ENCODE peak calls at places on chromosomes 4 and X, in four cellular contexts. One of them, this sample, is unnamed.

GRCh38 chr4:55549888-55550287 is 3.2 kb upstream of the CLOCK start:
- DNase-seq in K562: no peak
- DNase-seq in GM12878: no peak
- DNase-seq in HL-60: no peak
- DNase-seq in this sample: no peak

GRCh38 chr4:89158884-89159503 is 47.7 kb downstream of the TIGD2 start:
- DNase-seq in K562: peak; percentile 25
- DNase-seq in GM12878: no peak
- DNase-seq in HL-60: peak; percentile 4
- DNase-seq in this sample: no peak

GRCh38 chrX:3516051-3516541 is 169.6 kb upstream of the MXRA5 start:
- DNase-seq in K562: no peak
- DNase-seq in GM12878: no peak
- DNase-seq in HL-60: no peak
- DNase-seq in this sample: no peak

GRCh38 chr4:8870647-8871416 is 807 bp downstream of the HMX1 start:
- DNase-seq in K562: no peak
- DNase-seq in GM12878: no peak
- DNase-seq in HL-60: no peak
- DNase-seq in this sample: no peak

GRCh38 chrX:141814213-141814857 is 23.8 kb upstream of the MAGEC3 start:
- DNase-seq in K562: no peak
- DNase-seq in GM12878: no peak
- DNase-seq in HL-60: no peak
- DNase-seq in this sample: no peak

GRCh38 chr4:173879286-173879908 is 349.4 kb upstream of the HAND2 start:
- DNase-seq in K562: no peak
- DNase-seq in GM12878: no peak
- DNase-seq in HL-60: no peak
- DNase-seq in this sample: no peak

GRCh38 chr4:8760561-8760960 is 111.1 kb downstream of the HMX1 start:
- DNase-seq in K562: no peak
- DNase-seq in GM12878: no peak
- DNase-seq in HL-60: no peak
- DNase-seq in this sample: no peak

GRCh38 chr4:184201179-184201578 is 16.5 kb downstream of the ENPP6 start:
- DNase-seq in K562: no peak
- DNase-seq in GM12878: no peak
- DNase-seq in HL-60: no peak
- DNase-seq in this sample: no peak

GRCh38 chr4:169252339-169253086 is 18.2 kb downstream of the SH3RF1 start:
- DNase-seq in K562: no peak
- DNase-seq in GM12878: no peak
- DNase-seq in HL-60: no peak
- DNase-seq in this sample: no peak

GRCh38 chr4:104976258-104976657 is 170.4 kb upstream of the TET2 start:
- DNase-seq in K562: no peak
- DNase-seq in GM12878: no peak
- DNase-seq in HL-60: peak; percentile 33
- DNase-seq in this sample: no peak

GRCh38 chrX:101368800-101369199 is 17.2 kb downstream of the BTK start:
- DNase-seq in K562: no peak
- DNase-seq in GM12878: no peak
- DNase-seq in HL-60: no peak
- DNase-seq in this sample: no peak

GRCh38 chrX:70452143-70452733 is 7.6 kb downstream of the DLG3 start:
- DNase-seq in K562: peak; percentile 51
- DNase-seq in GM12878: no peak
- DNase-seq in HL-60: no peak
- DNase-seq in this sample: no peak

DNA sequence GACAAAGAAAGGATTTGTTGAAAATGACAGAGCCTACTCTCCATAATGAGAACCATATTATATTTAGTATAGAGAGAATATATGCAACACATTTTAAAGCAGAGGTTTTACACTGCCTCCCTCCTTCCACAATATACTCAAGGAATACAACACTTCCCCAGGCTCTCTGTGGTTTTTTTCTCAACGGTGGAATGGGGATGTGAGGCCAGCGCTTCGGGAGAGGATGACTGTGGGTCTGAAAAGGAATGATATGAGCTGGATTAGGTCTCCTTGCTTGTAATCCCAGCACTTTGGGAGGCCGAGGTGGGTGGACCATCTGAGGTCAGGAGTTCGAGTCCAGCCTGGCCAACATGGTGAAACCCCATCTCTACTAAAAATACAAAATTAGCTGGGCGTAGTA is 348.7 kb upstream of the KLF3 start:
- DNase-seq in K562: no peak
- DNase-seq in GM12878: no peak
- DNase-seq in HL-60: no peak
- DNase-seq in this sample: no peak
- TF ChIP-seq SPI1 in K562: no peak
- TF ChIP-seq SPI1 in GM12878: no peak
- TF ChIP-seq SPI1 in HL-60: no peak
- TF ChIP-seq SPI1 in this sample: no peak

GRCh38 chrX:151724563-151725337 is 8.9 kb downstream of the FATE1 start:
- DNase-seq in K562: no peak
- DNase-seq in GM12878: no peak
- DNase-seq in HL-60: no peak
- DNase-seq in this sample: no peak
- TF ChIP-seq SPI1 in K562: no peak
- TF ChIP-seq SPI1 in GM12878: no peak
- TF ChIP-seq SPI1 in HL-60: no peak
- TF ChIP-seq SPI1 in this sample: no peak

GRCh38 chr4:80875642-80876041 is 154.9 kb upstream of the BMP3 start:
- DNase-seq in K562: no peak
- DNase-seq in GM12878: peak; percentile 89
- DNase-seq in HL-60: no peak
- DNase-seq in this sample: peak; percentile 12

GRCh38 chr4:80878218-80878617 is 152.3 kb upstream of the BMP3 start:
- DNase-seq in K562: no peak
- DNase-seq in GM12878: no peak
- DNase-seq in HL-60: no peak
- DNase-seq in this sample: no peak

GRCh38 chr4:80876810-80877209 is 153.7 kb upstream of the BMP3 start:
- DNase-seq in K562: no peak
- DNase-seq in GM12878: peak; percentile 73
- DNase-seq in HL-60: no peak
- DNase-seq in this sample: peak; percentile 15
- TF ChIP-seq SPI1 in K562: no peak
- TF ChIP-seq SPI1 in GM12878: peak; percentile 89
- TF ChIP-seq SPI1 in HL-60: no peak
- TF ChIP-seq SPI1 in this sample: peak; percentile 91

GRCh38 chrX:68808686-68809357 is 20.0 kb upstream of the EFNB1 start:
- DNase-seq in K562: no peak
- DNase-seq in GM12878: no peak
- DNase-seq in HL-60: no peak
- DNase-seq in this sample: no peak

GRCh38 chrX:68807818-68808217 is 21.0 kb upstream of the EFNB1 start:
- DNase-seq in K562: no peak
- DNase-seq in GM12878: no peak
- DNase-seq in HL-60: no peak
- DNase-seq in this sample: no peak
- TF ChIP-seq SPI1 in K562: no peak
- TF ChIP-seq SPI1 in GM12878: no peak
- TF ChIP-seq SPI1 in HL-60: no peak
- TF ChIP-seq SPI1 in this sample: no peak